ENCODE peak calls at places on chromosome 22, in five cellular contexts. P is transverse colon; C is activated CD4-positive, alpha-beta T cell treated with anti-CD3 and anti-CD28 coated beads for 4 hours; O is naive thymus-derived CD4-positive, alpha-beta T cell; K is M059J. I is an unnamed sample.

GRCh38 chr22:34255042-34255441 is 334.8 kb upstream of the LARGE1 start:
- DNase-seq in P (no peak), K (no peak), O (no peak), C (no peak), I (no peak)

GRCh38 chr22:25102722-25103121 is 96.9 kb upstream of the CRYBB3 start:
- DNase-seq in K (peak; percentile 23), C (no peak), P (no peak), O (no peak), I (no peak)

GRCh38 chr22:50102946-50103345 is 13.1 kb downstream of the MOV10L1 start:
- DNase-seq in C (no peak), K (no peak), P (no peak), O (no peak), I (no peak)

GRCh38 chr22:33909906-33910305 is 10.4 kb downstream of the LARGE1 start:
- DNase-seq in O (no peak), P (no peak), C (no peak), K (no peak), I (no peak)

GRCh38 chr22:20432244-20432686 is 5.4 kb downstream of the SCARF2 start:
- DNase-seq in K (no peak), O (no peak), P (no peak), C (no peak), I (no peak)

GRCh38 chr22:40240671-40241070 is 62.9 kb downstream of the TNRC6B start:
- DNase-seq in P (no peak), K (peak; percentile 15), C (no peak), O (no peak), I (no peak)

GRCh38 chr22:20405291-20405930 is 11.5 kb downstream of the ZNF74 start:
- DNase-seq in P (no peak), K (no peak), C (no peak), O (no peak), I (no peak)

GRCh38 chr22:28604961-28605360 is 74.7 kb downstream of the TTC28 start:
- DNase-seq in P (no peak), C (no peak), O (no peak), K (peak; percentile 4), I (no peak)

GRCh38 chr22:22928666-22929380 is 41.2 kb downstream of the IGLL5 start:
- DNase-seq in K (peak; percentile 43), O (peak; percentile 5), P (peak; percentile 78), C (peak; percentile 5), I (peak; percentile 46)

GRCh38 chr22:27986937-27987336 is 67.9 kb upstream of the PITPNB start:
- DNase-seq in O (no peak), K (no peak), C (no peak), P (no peak), I (no peak)

GRCh38 chr22:36587289-36588154 is 58.6 kb upstream of the EIF3D start:
- DNase-seq in C (no peak), O (no peak), K (peak; percentile 68), P (no peak), I (no peak)

GRCh38 chr22:26939466-26939865 is 282.1 kb downstream of the MIAT start:
- DNase-seq in K (no peak), O (no peak), C (no peak), P (no peak), I (no peak)

GRCh38 chr22:29570456-29570855 is 10.5 kb downstream of the NIPSNAP1 start:
- DNase-seq in P (no peak), C (no peak), O (no peak), K (no peak), I (no peak)

GRCh38 chr22:47304854-47305253 is 542.4 kb downstream of the TBC1D22A start:
- DNase-seq in O (no peak), K (no peak), P (no peak), C (no peak), I (no peak)

I was measured in CD4-positive, alpha-beta memory T cell.